ENCODE peak calls at places on chromosome 21, in four cellular contexts. One of them, this sample, is unnamed.

GRCh38 chr21:31893841-31894240 is 21.0 kb downstream of the HUNK start:
- DNase-seq in PC-3: no peak
- DNase-seq in neural progenitor cell: no peak
- DNase-seq in HCT116: no peak
- DNase-seq in this sample: no peak

GRCh38 chr21:39647476-39647875 is 34.7 kb downstream of the B3GALT5 start:
- DNase-seq in neural progenitor cell: no peak
- DNase-seq in HCT116: no peak
- DNase-seq in PC-3: peak
- DNase-seq in this sample: no peak

GRCh38 chr21:38310619-38311018 is 53.8 kb downstream of the KCNJ15 start:
- DNase-seq in PC-3: no peak
- DNase-seq in HCT116: no peak
- DNase-seq in neural progenitor cell: no peak
- DNase-seq in this sample: peak

GRCh38 chr21:46168238-46168637 is 12.9 kb upstream of the FTCD start:
- DNase-seq in PC-3: no peak
- DNase-seq in neural progenitor cell: no peak
- DNase-seq in HCT116: no peak
- DNase-seq in this sample: no peak

GRCh38 chr21:37463083-37463780 is 96.7 kb downstream of the DYRK1A start:
- DNase-seq in HCT116: peak
- DNase-seq in neural progenitor cell: peak
- DNase-seq in PC-3: peak
- DNase-seq in this sample: peak

GRCh38 chr21:46215436-46216131 is 13.0 kb downstream of the LSS start:
- DNase-seq in neural progenitor cell: no peak
- DNase-seq in PC-3: no peak
- DNase-seq in HCT116: no peak
- DNase-seq in this sample: no peak

GRCh38 chr21:16330340-16331319 is 600.8 kb downstream of the USP25 start:
- DNase-seq in PC-3: peak
- DNase-seq in HCT116: peak
- DNase-seq in neural progenitor cell: peak
- DNase-seq in this sample: peak

GRCh38 chr21:17438642-17439041 is 74.2 kb upstream of the CXADR start:
- DNase-seq in PC-3: no peak
- DNase-seq in HCT116: no peak
- DNase-seq in neural progenitor cell: peak
- DNase-seq in this sample: no peak

GRCh38 chr21:46219591-46220239 is 8.9 kb downstream of the LSS start:
- DNase-seq in HCT116: no peak
- DNase-seq in neural progenitor cell: no peak
- DNase-seq in PC-3: no peak
- DNase-seq in this sample: no peak

GRCh38 chr21:38321568-38321967 is 64.8 kb downstream of the KCNJ15 start:
- DNase-seq in PC-3: no peak
- DNase-seq in neural progenitor cell: no peak
- DNase-seq in HCT116: no peak
- DNase-seq in this sample: peak

GRCh38 chr21:38986460-38987395 is 181.0 kb downstream of the ETS2 start:
- DNase-seq in PC-3: no peak
- DNase-seq in HCT116: no peak
- DNase-seq in neural progenitor cell: no peak
- DNase-seq in this sample: no peak

GRCh38 chr21:40052276-40052675 is 185.0 kb downstream of the PCP4 start:
- DNase-seq in neural progenitor cell: no peak
- DNase-seq in HCT116: no peak
- DNase-seq in PC-3: no peak
- DNase-seq in this sample: no peak

GRCh38 chr21:31176080-31176551 is 137.8 kb upstream of the KRTAP19-8 start:
- DNase-seq in neural progenitor cell: no peak
- DNase-seq in HCT116: no peak
- DNase-seq in PC-3: no peak
- DNase-seq in this sample: no peak

GRCh38 chr21:14403681-14404318 is 20.9 kb upstream of the HSPA13 start:
- DNase-seq in HCT116: peak
- DNase-seq in PC-3: peak
- DNase-seq in neural progenitor cell: peak
- DNase-seq in this sample: peak

GRCh38 chr21:46124926-46125845 is 27.3 kb downstream of the COL6A2 start:
- DNase-seq in neural progenitor cell: no peak
- DNase-seq in PC-3: no peak
- DNase-seq in HCT116: no peak
- DNase-seq in this sample: no peak

GRCh38 chr21:17829472-17829871 is 10.3 kb upstream of the C21orf91 start:
- DNase-seq in neural progenitor cell: no peak
- DNase-seq in PC-3: no peak
- DNase-seq in HCT116: no peak
- DNase-seq in this sample: peak

GRCh38 chr21:37496972-37497371 is 130.4 kb downstream of the DYRK1A start:
- DNase-seq in neural progenitor cell: no peak
- DNase-seq in HCT116: no peak
- DNase-seq in PC-3: peak
- DNase-seq in this sample: peak

GRCh38 chr21:18245493-18245967 is 897 bp downstream of the CHODL start:
- DNase-seq in HCT116: no peak
- DNase-seq in PC-3: no peak
- DNase-seq in neural progenitor cell: peak
- DNase-seq in this sample: no peak

GRCh38 chr21:46108827-46109226 is 10.9 kb downstream of the COL6A2 start:
- DNase-seq in PC-3: no peak
- DNase-seq in HCT116: no peak
- DNase-seq in neural progenitor cell: no peak
- DNase-seq in this sample: no peak

GRCh38 chr21:21247441-21247840 is 249.2 kb downstream of the NCAM2 start:
- DNase-seq in PC-3: peak
- DNase-seq in HCT116: no peak
- DNase-seq in neural progenitor cell: no peak
- DNase-seq in this sample: no peak

GRCh38 chr21:16794944-16795343 is 717.9 kb upstream of the CXADR start:
- DNase-seq in HCT116: no peak
- DNase-seq in PC-3: peak
- DNase-seq in neural progenitor cell: no peak
- DNase-seq in this sample: peak

GRCh38 chr21:37582613-37583012 is 216.0 kb downstream of the DYRK1A start:
- DNase-seq in HCT116: peak
- DNase-seq in PC-3: peak
- DNase-seq in neural progenitor cell: peak
- DNase-seq in this sample: peak

GRCh38 chr21:17712887-17713286 is 100.2 kb upstream of the BTG3 start:
- DNase-seq in PC-3: no peak
- DNase-seq in neural progenitor cell: no peak
- DNase-seq in HCT116: no peak
- DNase-seq in this sample: no peak

GRCh38 chr21:14917762-14918161 is 147.0 kb downstream of the NRIP1 start:
- DNase-seq in HCT116: no peak
- DNase-seq in PC-3: no peak
- DNase-seq in neural progenitor cell: no peak
- DNase-seq in this sample: no peak

GRCh38 chr21:40736145-40736544 is 110.8 kb downstream of the DSCAM start:
- DNase-seq in HCT116: no peak
- DNase-seq in PC-3: no peak
- DNase-seq in neural progenitor cell: no peak
- DNase-seq in this sample: no peak

GRCh38 chr21:36816556-36817130 is 117.7 kb downstream of the SIM2 start:
- DNase-seq in PC-3: no peak
- DNase-seq in neural progenitor cell: peak
- DNase-seq in HCT116: no peak
- DNase-seq in this sample: no peak

GRCh38 chr21:40586575-40586974 is 260.4 kb downstream of the DSCAM start:
- DNase-seq in PC-3: no peak
- DNase-seq in HCT116: no peak
- DNase-seq in neural progenitor cell: no peak
- DNase-seq in this sample: no peak

DNA sequence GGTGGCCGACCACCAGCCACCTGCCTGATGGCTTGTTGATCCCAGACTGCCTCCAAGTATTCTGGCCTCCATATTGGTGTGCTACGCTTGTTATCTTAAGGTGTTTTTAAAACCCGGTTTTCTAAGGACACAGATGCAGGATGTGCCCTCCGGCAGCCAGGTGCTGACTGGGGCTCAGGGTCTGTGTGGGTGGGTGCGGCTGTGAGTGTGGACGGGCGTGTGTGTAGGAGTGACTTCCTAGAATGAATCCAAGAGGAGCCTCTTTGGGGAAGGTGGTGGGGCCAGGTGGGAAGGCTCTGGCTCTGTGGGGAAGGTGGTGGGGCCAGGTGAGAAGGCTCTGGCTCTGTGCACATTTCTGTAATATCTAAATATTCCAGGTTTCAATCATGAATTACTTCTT is 12.8 kb upstream of the TSPEAR start:
- DNase-seq in PC-3: no peak
- DNase-seq in neural progenitor cell: no peak
- DNase-seq in HCT116: no peak
- DNase-seq in this sample: no peak
- H2AFZ ChIP-seq in PC-3: no peak
- H2AFZ ChIP-seq in neural progenitor cell: no peak
- H2AFZ ChIP-seq in HCT116: no peak
- H2AFZ ChIP-seq in this sample: no peak

DNA sequence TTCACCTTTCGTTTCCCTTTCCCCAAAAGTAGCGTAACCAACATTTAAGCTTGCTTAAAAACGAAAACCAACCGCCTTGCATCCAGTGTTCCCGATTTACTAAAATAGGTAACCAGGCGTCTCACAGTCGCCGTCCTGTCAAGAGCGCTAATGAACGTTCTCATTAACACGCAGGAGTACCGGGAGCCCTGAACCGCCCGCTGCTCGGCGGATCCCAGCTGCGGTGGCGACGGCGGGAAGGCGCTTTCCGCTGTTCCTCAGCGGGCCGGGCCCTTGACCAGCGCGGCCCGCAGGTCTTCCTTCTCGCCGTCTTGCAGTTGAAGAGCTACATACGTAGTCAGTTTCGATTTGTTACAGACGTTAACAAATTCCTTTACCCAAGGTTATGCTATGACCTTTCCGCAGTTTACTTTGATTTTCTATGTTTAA is 2.0 kb downstream of the OLIG1 start:
- DNase-seq in neural progenitor cell: peak
- DNase-seq in PC-3: no peak
- DNase-seq in HCT116: no peak
- DNase-seq in this sample: peak
- TF ChIP-seq EZH2 in neural progenitor cell: peak
- TF ChIP-seq EZH2 in PC-3: no peak
- TF ChIP-seq EZH2 in HCT116: no peak
- TF ChIP-seq EZH2 in this sample: peak

GRCh38 chr21:42377951-42378340 is 11.6 kb upstream of the TFF1 start:
- DNase-seq in HCT116: no peak
- DNase-seq in PC-3: no peak
- DNase-seq in neural progenitor cell: no peak
- DNase-seq in this sample: no peak
- TF ChIP-seq EZH2phosphoT487 in HCT116: no peak
- TF ChIP-seq EZH2phosphoT487 in PC-3: no peak
- TF ChIP-seq EZH2phosphoT487 in neural progenitor cell: no peak
- TF ChIP-seq EZH2phosphoT487 in this sample: no peak

GRCh38 chr21:34054259-34054658 is 19.1 kb upstream of the MRPS6 start:
- DNase-seq in PC-3: no peak
- DNase-seq in HCT116: no peak
- DNase-seq in neural progenitor cell: no peak
- DNase-seq in this sample: no peak

GRCh38 chr21:34046917-34047316 is 26.5 kb upstream of the MRPS6 start:
- DNase-seq in neural progenitor cell: no peak
- DNase-seq in HCT116: no peak
- DNase-seq in PC-3: no peak
- DNase-seq in this sample: no peak

GRCh38 chr21:34047835-34048234 is 25.5 kb upstream of the MRPS6 start:
- DNase-seq in PC-3: no peak
- DNase-seq in HCT116: no peak
- DNase-seq in neural progenitor cell: no peak
- DNase-seq in this sample: no peak

GRCh38 chr21:34052171-34052570 is 21.2 kb upstream of the MRPS6 start:
- DNase-seq in HCT116: no peak
- DNase-seq in neural progenitor cell: no peak
- DNase-seq in PC-3: no peak
- DNase-seq in this sample: no peak
- H2AFZ ChIP-seq in HCT116: no peak
- H2AFZ ChIP-seq in neural progenitor cell: no peak
- H2AFZ ChIP-seq in PC-3: no peak
- H2AFZ ChIP-seq in this sample: no peak

DNA sequence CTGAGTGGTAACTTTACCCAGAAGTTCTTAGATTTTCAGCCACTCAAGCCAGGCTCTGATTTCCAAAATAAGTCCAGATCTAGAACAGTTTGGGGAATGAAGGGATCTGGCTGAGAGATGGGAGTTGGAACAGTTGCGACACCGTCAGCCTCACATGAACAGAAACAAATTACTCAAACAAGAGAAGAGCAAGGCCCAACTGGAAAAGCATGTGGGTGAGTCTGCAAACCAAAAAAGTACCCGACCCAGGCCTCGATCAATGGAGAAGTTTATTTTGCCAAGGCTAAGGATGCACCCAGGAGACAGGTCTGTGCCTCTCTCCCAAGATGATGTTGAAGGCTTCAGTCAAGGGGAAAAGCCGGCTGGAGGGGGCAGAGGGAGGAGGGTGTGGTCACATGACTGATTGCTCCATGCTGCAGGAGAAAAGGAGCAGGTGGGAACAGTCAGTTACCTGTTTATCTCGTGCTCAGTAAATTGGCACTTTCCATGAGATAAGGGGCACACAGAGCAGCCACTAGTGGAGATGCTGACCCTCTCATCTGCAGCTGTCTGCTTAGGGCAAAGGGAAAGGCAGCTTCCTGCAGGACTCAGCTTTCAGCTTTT is 42.3 kb downstream of the KRTAP10-1 start:
- DNase-seq in PC-3: no peak
- DNase-seq in neural progenitor cell: no peak
- DNase-seq in HCT116: no peak
- DNase-seq in this sample: peak
- TF ChIP-seq EZH2 in PC-3: no peak
- TF ChIP-seq EZH2 in neural progenitor cell: no peak
- TF ChIP-seq EZH2 in HCT116: no peak
- TF ChIP-seq EZH2 in this sample: no peak

GRCh38 chr21:28639742-28640141 is 352.9 kb downstream of the LTN1 start:
- DNase-seq in neural progenitor cell: peak
- DNase-seq in HCT116: no peak
- DNase-seq in PC-3: no peak
- DNase-seq in this sample: peak

GRCh38 chr21:28632718-28633408 is 359.8 kb downstream of the LTN1 start:
- DNase-seq in PC-3: peak
- DNase-seq in neural progenitor cell: peak
- DNase-seq in HCT116: no peak
- DNase-seq in this sample: peak

GRCh38 chr21:28636988-28637691 is 355.5 kb downstream of the LTN1 start:
- DNase-seq in PC-3: peak
- DNase-seq in neural progenitor cell: no peak
- DNase-seq in HCT116: no peak
- DNase-seq in this sample: peak

GRCh38 chr21:28635541-28635940 is 357.1 kb downstream of the LTN1 start:
- DNase-seq in PC-3: peak
- DNase-seq in HCT116: no peak
- DNase-seq in neural progenitor cell: no peak
- DNase-seq in this sample: no peak

GRCh38 chr21:28633803-28634572 is 358.7 kb downstream of the LTN1 start:
- DNase-seq in neural progenitor cell: no peak
- DNase-seq in HCT116: no peak
- DNase-seq in PC-3: peak
- DNase-seq in this sample: peak
- TF ChIP-seq EZH2phosphoT487 in neural progenitor cell: no peak
- TF ChIP-seq EZH2phosphoT487 in HCT116: no peak
- TF ChIP-seq EZH2phosphoT487 in PC-3: no peak
- TF ChIP-seq EZH2phosphoT487 in this sample: no peak

GRCh38 chr21:42591170-42591869 is 62.1 kb upstream of the PDE9A start:
- DNase-seq in neural progenitor cell: no peak
- DNase-seq in PC-3: no peak
- DNase-seq in HCT116: no peak
- DNase-seq in this sample: no peak
- H2AFZ ChIP-seq in neural progenitor cell: no peak
- H2AFZ ChIP-seq in PC-3: no peak
- H2AFZ ChIP-seq in HCT116: no peak
- H2AFZ ChIP-seq in this sample: no peak